ENCODE peak calls at places on chromosomes 13 and 19, in seven cellular contexts. T is H1, Y is GM12878, Z is K562, Q is HCT116, I is HepG2, X is SK-N-SH. W is an unnamed sample.
A peak's percentile ranks its signal among the peaks of the same experiment; 100 is the strongest.

GRCh38 chr13:47678201-47678963 is 322.7 kb downstream of the SUCLA2 start:
- DNase-seq in I (no peak), X (no peak), Z (no peak), T (no peak), Q (no peak), Y (no peak), W (no peak)

GRCh38 chr13:31631071-31631470 is 108.3 kb upstream of the RXFP2 start:
- DNase-seq in T (no peak), I (no peak), Z (no peak), X (no peak), Q (no peak), Y (no peak), W (no peak)

GRCh38 chr19:46489445-46490272 is 6.0 kb downstream of the PNMA8B start:
- DNase-seq in Q (no peak), X (peak; percentile 37), Z (peak; percentile 57), I (no peak), Y (no peak), T (no peak), W (no peak)

GRCh38 chr13:98794498-98794897 is 42.0 kb upstream of the SLC15A1 start:
- DNase-seq in X (no peak), T (no peak), Z (no peak), Q (no peak), Y (no peak), I (no peak), W (no peak)

GRCh38 chr13:99269627-99270252 is 11.6 kb upstream of the GPR18 start:
- DNase-seq in X (peak; percentile 17), Q (peak; percentile 38), I (peak; percentile 25), T (no peak), Z (no peak), Y (no peak), W (peak; percentile 2)

GRCh38 chr13:64087624-64088023 is 2672.0 kb upstream of the PCDH20 start:
- DNase-seq in I (no peak), Q (no peak), Z (no peak), Y (no peak), T (no peak), X (no peak), W (no peak)

GRCh38 chr13:94455414-94455813 is 24.1 kb downstream of the DCT start:
- DNase-seq in X (no peak), Z (no peak), T (no peak), Y (no peak), Q (no peak), I (no peak), W (no peak)

GRCh38 chr13:109145631-109146030 is 516.2 kb downstream of the MYO16 start:
- DNase-seq in I (peak; percentile 13), T (no peak), Z (peak; percentile 13), X (peak; percentile 79), Y (no peak), Q (peak; percentile 58), W (peak; percentile 46)

GRCh38 chr19:12365372-12366162 is at the start of gene ZNF442:
- DNase-seq in T (peak; percentile 94), Z (peak; percentile 89), Y (peak; percentile 63), X (peak; percentile 96), I (peak; percentile 99), Q (no peak), W (peak; percentile 69)

GRCh38 chr13:37173214-37173613 is 67.8 kb upstream of the CSNK1A1L start:
- DNase-seq in Y (no peak), Z (no peak), T (no peak), X (no peak), Q (no peak), I (no peak), W (no peak)

GRCh38 chr13:30998548-30999140 is 66.2 kb downstream of the TEX26 start:
- DNase-seq in X (peak; percentile 77), Q (no peak), T (no peak), Y (no peak), Z (no peak), I (no peak), W (no peak)

GRCh38 chr13:49995535-49996165 is 1.2 kb upstream of the TRIM13 start:
- DNase-seq in I (no peak), Y (peak; percentile 43), T (no peak), X (peak; percentile 9), Z (no peak), Q (no peak), W (no peak)

GRCh38 chr13:37791699-37792098 is 77.9 kb downstream of the TRPC4 start:
- DNase-seq in Y (no peak), Q (no peak), T (no peak), X (no peak), I (no peak), Z (no peak), W (no peak)

GRCh38 chr13:95264225-95264624 is 37.0 kb downstream of the ABCC4 start:
- DNase-seq in I (no peak), Y (no peak), Q (no peak), Z (no peak), T (no peak), X (no peak), W (no peak)

GRCh38 chr13:67223024-67223423 is 7.1 kb downstream of the PCDH9 start:
- DNase-seq in X (no peak), T (no peak), Z (no peak), I (no peak), Y (no peak), Q (no peak), W (no peak)

GRCh38 chr19:8638078-8638619 is 7.7 kb downstream of the NFILZ start:
- DNase-seq in X (no peak), Z (no peak), T (no peak), I (peak; percentile 71), Y (no peak), Q (no peak), W (peak; percentile 41)

GRCh38 chr13:50400035-50400726 is 384.9 kb downstream of the KCNRG start:
- DNase-seq in Z (no peak), X (no peak), Y (no peak), I (no peak), T (no peak), Q (no peak), W (no peak)

GRCh38 chr13:109214393-109214792 is 572.0 kb downstream of the IRS2 start:
- DNase-seq in Y (no peak), I (no peak), Z (no peak), X (no peak), T (no peak), Q (no peak), W (no peak)

GRCh38 chr19:3161453-3161852 is 17.1 kb upstream of the S1PR4 start:
- DNase-seq in Z (no peak), Y (no peak), X (no peak), T (no peak), Q (no peak), I (no peak), W (no peak)

DNA sequence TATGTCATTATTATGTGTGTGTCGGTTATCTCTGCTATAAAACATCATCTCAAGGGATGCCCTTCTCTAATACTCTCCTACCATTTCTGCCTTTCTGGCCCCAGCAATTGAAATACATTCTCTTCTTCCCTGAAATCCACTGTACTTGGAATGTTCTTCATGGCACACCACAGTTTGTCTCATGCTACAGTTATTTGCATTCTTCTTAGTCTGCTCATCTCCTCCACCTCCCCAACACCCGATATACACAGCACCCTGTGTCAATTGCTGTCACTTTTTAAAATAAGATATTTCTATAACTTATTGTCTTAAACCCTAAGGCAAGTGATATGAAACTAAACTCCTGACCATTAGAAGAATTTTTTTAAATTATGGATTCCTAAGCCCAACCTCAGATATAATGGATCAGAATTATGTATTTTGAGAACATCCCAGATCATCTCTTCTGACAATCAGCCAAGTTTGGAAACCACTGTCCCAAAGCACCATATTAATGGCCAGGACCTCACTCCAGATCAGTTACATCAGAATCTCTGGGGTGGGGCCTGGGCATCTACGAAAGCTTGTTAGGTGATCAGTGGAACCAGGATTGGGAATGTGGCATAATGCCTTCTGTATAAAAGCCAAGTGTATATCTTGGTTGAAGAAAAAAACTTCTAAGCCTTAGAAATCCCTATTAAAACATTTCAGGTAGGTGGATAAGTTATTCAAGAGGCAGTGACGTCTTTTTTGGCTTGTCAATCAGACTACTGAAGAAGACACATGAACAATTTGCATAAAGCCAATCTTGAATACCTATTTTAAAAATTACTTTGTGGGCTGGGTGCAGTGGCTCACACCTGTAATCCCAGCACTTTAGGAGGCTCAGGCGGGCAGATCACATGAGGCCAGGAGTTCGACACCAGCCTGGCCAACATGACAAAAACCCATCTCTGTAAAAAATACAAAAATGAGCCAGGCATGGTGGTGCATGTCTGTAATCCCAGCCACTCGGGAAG is 30.0 kb upstream of the KBTBD7 start:
- DNase-seq in T (no peak), Z (no peak), I (no peak), Q (no peak), X (no peak), Y (no peak), W (no peak)
- H3K27ac ChIP-seq in T (no peak overlapping the region), Z (no peak overlapping the region), I (no peak overlapping the region), Q (no peak overlapping the region), X (peak overlapping the region; percentile 59), Y (no peak overlapping the region), W (no peak overlapping the region)

DNA sequence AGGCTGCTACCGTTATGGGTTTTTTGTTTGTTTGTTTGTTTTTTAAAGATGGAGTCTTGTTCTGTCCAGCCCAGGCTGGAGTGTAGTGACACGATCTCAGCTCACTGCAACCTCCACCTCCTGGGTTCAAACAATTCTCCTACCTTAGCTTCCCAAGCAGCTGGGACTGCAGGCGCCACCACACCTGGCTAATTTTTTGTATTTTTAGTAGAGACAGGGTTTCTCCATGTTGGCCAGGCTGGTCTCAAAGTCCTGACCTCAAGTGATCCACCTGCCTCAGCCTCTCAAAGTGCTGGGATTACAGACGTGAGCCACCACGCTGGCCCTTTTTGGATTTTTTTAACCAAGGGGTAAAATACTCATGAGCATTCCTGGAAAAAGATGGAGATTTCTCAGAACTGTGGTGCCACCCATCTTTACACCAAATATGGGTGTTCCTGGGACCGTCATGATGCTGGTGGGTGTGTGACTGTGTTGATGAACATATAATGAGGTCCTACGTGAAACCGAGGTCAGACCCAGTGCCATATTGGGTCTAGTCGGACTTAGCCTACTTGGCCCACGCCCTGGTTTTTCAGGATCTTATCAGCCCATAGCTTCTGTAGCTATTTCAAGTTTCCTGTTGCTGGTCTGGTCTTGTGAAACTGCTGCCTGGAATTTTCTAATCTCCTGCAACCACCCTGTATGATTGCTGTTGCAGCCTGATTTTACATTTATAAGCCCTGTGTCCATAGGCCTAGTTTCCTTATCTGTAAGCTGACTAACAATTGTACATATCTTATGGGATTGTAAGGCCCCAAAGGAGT is 6.2 kb downstream of the PPP1R15A start:
- DNase-seq in T (no peak), X (no peak), Y (no peak), Z (peak; percentile 64), Q (no peak), I (no peak), W (no peak)
- H3K4me1 ChIP-seq in T (peaks cover 2% of the 10 kb centered on the region), X (peaks cover 22% of the 10 kb centered on the region), Y (peaks cover 17% of the 10 kb centered on the region), Z (peaks cover 25% of the 10 kb centered on the region), Q (peaks cover 32% of the 10 kb centered on the region), I (peaks cover 46% of the 10 kb centered on the region), W (peaks cover 10% of the 10 kb centered on the region)

GRCh38 chr19:56683119-56683518 is 11.6 kb upstream of the ZNF835 start:
- DNase-seq in Z (no peak), Q (no peak), X (no peak), I (no peak), Y (no peak), T (no peak), W (no peak)
- TF ChIP-seq SIN3A in Z (no peak), Q (no peak), X (no peak), I (no peak), Y (no peak), T (no peak), W (no peak)

DNA sequence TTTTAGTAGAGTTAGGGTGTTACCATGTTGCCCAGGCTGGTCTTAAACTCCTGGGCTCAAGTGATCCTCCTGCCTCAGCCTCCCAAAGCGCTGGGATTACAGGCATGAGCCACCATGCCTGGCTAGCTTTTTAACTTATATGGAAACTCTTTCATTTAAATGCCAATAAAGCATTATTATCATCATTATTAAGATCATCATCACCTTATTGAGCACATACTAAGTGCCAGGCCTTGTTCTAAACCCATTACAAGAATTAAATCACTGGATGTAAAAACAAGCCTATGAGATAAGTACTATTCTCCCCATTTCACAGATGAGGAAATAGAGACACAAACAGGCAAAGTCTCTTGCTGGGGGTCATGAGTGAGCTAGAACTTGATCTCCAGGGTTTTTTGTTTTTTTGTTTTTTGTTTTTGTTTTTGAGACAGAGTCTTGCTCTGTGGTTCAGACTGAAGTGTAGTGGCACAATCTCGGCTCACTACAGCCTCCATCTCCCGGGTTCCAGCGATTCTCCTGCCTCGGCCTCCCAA is 1.3 kb downstream of the GMFG start:
- DNase-seq in Q (no peak), I (no peak), Z (no peak), X (no peak), Y (no peak), T (no peak), W (no peak)
- H3K27ac ChIP-seq in Q (no peak overlapping the region), I (no peak overlapping the region), Z (no peak overlapping the region), X (no peak overlapping the region), Y (peak overlapping the region; percentile 97), T (no peak overlapping the region), W (no peak overlapping the region)